ENCODE peak calls at places on chromosomes 11 and 22, in four cellular contexts. A, Q, B and M are unnamed samples.

GRCh38 chr11:68471360-68472340 is 11.1 kb downstream of the PPP6R3 start:
- DNase-seq in A (no peak), Q (no peak), B (no peak), M (no peak)

GRCh38 chr11:85123752-85124231 is 503.4 kb downstream of the DLG2 start:
- DNase-seq in A (no peak), Q (no peak), B (no peak), M (no peak)

GRCh38 chr11:128506999-128507591 is 80.3 kb downstream of the ETS1 start:
- DNase-seq in A (peak; percentile 86), Q (peak; percentile 89), B (peak; percentile 66), M (peak; percentile 94)

GRCh38 chr11:87258171-87258833 is 220.6 kb downstream of the TMEM135 start:
- DNase-seq in A (no peak), Q (no peak), B (no peak), M (no peak)

GRCh38 chr11:119476666-119477331 is 53.8 kb upstream of the THY1 start:
- DNase-seq in A (no peak), Q (no peak), B (no peak), M (no peak)

GRCh38 chr11:100849009-100849913 is 162.2 kb downstream of the ARHGAP42 start:
- DNase-seq in A (no peak), Q (no peak), B (no peak), M (peak; percentile 82)

GRCh38 chr11:6393989-6394670 is 3.9 kb downstream of the SMPD1 start:
- DNase-seq in A (no peak), Q (no peak), B (no peak), M (no peak)

GRCh38 chr22:46050451-46050845 is 73.5 kb upstream of the WNT7B start:
- DNase-seq in A (peak; percentile 18), Q (no peak), B (no peak), M (no peak)

GRCh38 chr11:69131644-69132300 is 24.0 kb upstream of the SMIM38 start:
- DNase-seq in A (peak; percentile 83), Q (peak; percentile 57), B (peak; percentile 69), M (peak; percentile 55)

GRCh38 chr22:17794726-17795125 is 20.5 kb upstream of the BID start:
- DNase-seq in A (no peak), Q (no peak), B (no peak), M (no peak)

GRCh38 chr11:94674005-94674491 is 94.1 kb upstream of the AMOTL1 start:
- DNase-seq in A (no peak), Q (peak; percentile 30), B (no peak), M (no peak)

GRCh38 chr11:36627006-36627405 is 29.0 kb upstream of the RAG2 start:
- DNase-seq in A (no peak), Q (no peak), B (no peak), M (no peak)

GRCh38 chr22:48238966-48239365 is 1476.5 kb downstream of the TBC1D22A start:
- DNase-seq in A (no peak), Q (no peak), B (no peak), M (no peak)

GRCh38 chr11:11620251-11620965 is 1.4 kb downstream of the GALNT18 start:
- DNase-seq in A (peak; percentile 83), Q (peak; percentile 39), B (peak; percentile 27), M (no peak)

GRCh38 chr11:75721852-75722668 is 4.4 kb downstream of the MOGAT2 start:
- DNase-seq in A (peak; percentile 72), Q (no peak), B (no peak), M (no peak)

GRCh38 chr11:9250139-9250582 is 15.0 kb downstream of the DENND5A start:
- DNase-seq in A (no peak), Q (no peak), B (no peak), M (no peak)

GRCh38 chr11:17528181-17528691 is 16.0 kb downstream of the USH1C start:
- DNase-seq in A (peak; percentile 68), Q (no peak), B (peak; percentile 70), M (peak; percentile 9)

GRCh38 chr11:30197869-30198268 is 32.9 kb upstream of the FSHB start:
- DNase-seq in A (no peak), Q (no peak), B (no peak), M (no peak)

GRCh38 chr11:16925495-16926065 is 88.6 kb downstream of the PLEKHA7 start:
- DNase-seq in A (peak; percentile 72), Q (no peak), B (peak; percentile 26), M (no peak)

GRCh38 chr11:82927264-82927880 is 25.8 kb downstream of the DDIAS start:
- DNase-seq in A (no peak), Q (peak; percentile 30), B (peak; percentile 20), M (peak; percentile 48)

GRCh38 chr22:26585104-26585790 is 4.7 kb downstream of the TPST2 start:
- DNase-seq in A (no peak), Q (peak; percentile 32), B (peak; percentile 86), M (no peak)

GRCh38 chr11:118488480-118489109 is 38.7 kb upstream of the TTC36 start:
- DNase-seq in A (peak; percentile 77), Q (peak; percentile 51), B (peak; percentile 62), M (peak; percentile 52)

GRCh38 chr11:63871962-63872832 is 33.3 kb downstream of the MARK2 start:
- DNase-seq in A (peak; percentile 70), Q (peak; percentile 78), B (peak; percentile 96), M (peak; percentile 72)

GRCh38 chr11:19577849-19578619 is 134.6 kb upstream of the NAV2 start:
- DNase-seq in A (no peak), Q (peak; percentile 90), B (peak; percentile 25), M (peak; percentile 52)

GRCh38 chr11:65796726-65797601 is 10.1 kb downstream of the OVOL1 start:
- DNase-seq in A (no peak), Q (no peak), B (no peak), M (no peak)

GRCh38 chr22:29870574-29870973 is 12.4 kb upstream of the MTMR3 start:
- DNase-seq in A (no peak), Q (no peak), B (no peak), M (no peak)

GRCh38 chr22:46070722-46071450 is 79.4 kb upstream of the PPARA start:
- DNase-seq in A (peak; percentile 84), Q (peak; percentile 53), B (peak; percentile 68), M (no peak)

GRCh38 chr11:47271961-47272661 is 2.2 kb downstream of the MADD start:
- DNase-seq in A (peak; percentile 45), Q (no peak), B (peak; percentile 61), M (no peak)

GRCh38 chr11:128783513-128783912 is 83.6 kb downstream of the KCNJ1 start:
- DNase-seq in A (no peak), Q (no peak), B (no peak), M (no peak)

GRCh38 chr22:37210041-37210803 is 2.1 kb downstream of the SSTR3 start:
- DNase-seq in A (no peak), Q (no peak), B (peak; percentile 5), M (no peak)

GRCh38 chr11:118537409-118537980 is 6.5 kb downstream of the TMEM25 start:
- DNase-seq in A (no peak), Q (no peak), B (no peak), M (no peak)

GRCh38 chr11:70112017-70112434 is 33.9 kb downstream of the ANO1 start:
- DNase-seq in A (no peak), Q (no peak), B (no peak), M (no peak)

GRCh38 chr11:96199563-96200025 is 143.4 kb downstream of the MAML2 start:
- DNase-seq in A (no peak), Q (no peak), B (no peak), M (no peak)

GRCh38 chr22:22948651-22949611 is 61.3 kb downstream of the IGLL5 start:
- DNase-seq in A (no peak), Q (no peak), B (no peak), M (no peak)

GRCh38 chr22:36835903-36836302 is 19.1 kb upstream of the PVALB start:
- DNase-seq in A (no peak), Q (no peak), B (no peak), M (no peak)

GRCh38 chr22:26770624-26771023 is 113.2 kb downstream of the MIAT start:
- DNase-seq in A (no peak), Q (no peak), B (no peak), M (no peak)

GRCh38 chr11:102347526-102348331 is 715 bp downstream of the BIRC2 start:
- DNase-seq in A (no peak), Q (no peak), B (peak; percentile 14), M (no peak)

GRCh38 chr11:114111369-114112042 is 52.0 kb downstream of the ZBTB16 start:
- DNase-seq in A (no peak), Q (no peak), B (no peak), M (no peak)

DNA sequence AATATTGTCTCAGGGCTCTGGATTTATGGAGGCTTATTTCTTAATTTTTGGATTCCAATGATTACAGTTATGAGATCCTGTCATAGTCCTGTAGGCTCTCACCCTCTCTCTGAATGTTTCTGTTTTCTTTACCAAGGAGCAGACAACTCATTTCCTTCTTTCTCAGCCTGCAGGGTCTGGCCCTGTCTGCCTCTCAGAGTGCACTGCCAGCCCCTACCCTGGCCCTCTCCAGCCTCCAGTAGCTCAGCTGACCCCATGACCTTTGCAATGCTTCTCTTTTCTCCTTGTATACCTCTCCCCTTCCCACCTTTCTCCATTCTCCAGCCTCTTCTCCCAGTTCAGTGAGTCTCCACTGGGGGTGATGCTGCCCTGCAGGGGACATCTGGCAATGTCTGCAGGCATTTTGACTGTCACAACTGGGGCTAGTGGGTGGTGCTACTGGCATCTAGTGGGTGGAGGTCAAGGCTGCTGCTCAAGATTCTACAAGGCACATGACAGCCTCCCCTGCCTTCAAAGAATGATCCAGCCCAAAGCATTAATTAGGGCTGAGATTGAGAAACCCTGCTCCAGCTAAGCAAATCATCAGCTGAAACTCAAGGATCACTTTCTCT is 78.8 kb downstream of the APIP start:
- DNase-seq in A (no peak), Q (no peak), B (no peak), M (no peak)
- TF ChIP-seq CTCF in A (no peak), Q (no peak), B (peak; percentile 7), M (no peak)

GRCh38 chr22:20651286-20651685 is 122.6 kb upstream of the SERPIND1 start:
- DNase-seq in A (no peak), Q (no peak), B (no peak), M (no peak)
- H3K4me3 ChIP-seq in A (no peak overlapping the region), Q (no peak overlapping the region), B (no peak overlapping the region), M (no peak overlapping the region)

DNA sequence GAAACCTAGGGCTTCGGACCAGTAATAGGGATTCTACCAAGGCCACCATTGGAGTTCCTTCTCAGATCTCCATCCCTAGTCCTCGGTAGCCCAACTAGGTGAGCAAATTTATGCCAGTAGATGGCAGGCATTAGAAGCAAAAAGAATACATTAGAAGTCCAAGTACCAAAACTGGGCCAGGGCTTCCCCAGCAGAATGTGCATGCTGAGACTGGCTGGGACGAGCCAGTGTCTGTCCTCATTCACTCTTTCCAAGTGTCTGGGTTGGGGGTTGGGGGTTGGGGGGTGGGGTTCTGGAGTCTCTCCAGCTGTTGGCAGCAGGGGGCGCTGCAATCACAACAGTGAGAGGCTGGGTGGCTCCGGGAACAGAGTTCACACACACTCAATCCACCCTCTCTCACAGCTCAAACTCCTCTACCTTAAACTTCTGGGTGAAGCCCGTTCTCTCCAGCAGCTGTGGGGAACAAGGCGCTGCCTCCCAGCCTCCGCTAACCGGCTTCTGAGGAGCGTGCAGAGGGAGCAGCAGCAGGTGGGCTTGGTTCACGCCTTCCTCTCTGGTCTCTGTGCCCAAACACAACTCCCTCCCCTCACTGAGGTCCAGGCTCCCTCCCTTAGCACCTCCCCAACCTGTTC is 57.5 kb downstream of the BTG4 start:
- DNase-seq in A (peak; percentile 59), Q (no peak), B (no peak), M (no peak)
- TF ChIP-seq CTCF in A (no peak), Q (no peak), B (no peak), M (peak; percentile 47)

GRCh38 chr22:31123292-31123602 is 481 bp downstream of the INPP5J start:
- DNase-seq in A (no peak), Q (no peak), B (no peak), M (no peak)
- H3K4me3 ChIP-seq in A (peak overlapping the region; percentile 25), Q (peak overlapping the region; percentile 40), B (no peak overlapping the region), M (peak overlapping the region; percentile 46)